ENCODE peak calls at places on chromosomes 13 and 19, in six cellular contexts. One of them, this sample, is unnamed.

GRCh38 chr19:10219678-10220077 is 11.5 kb downstream of the S1PR2 start:
- DNase-seq in left kidney: peak; percentile 67
- DNase-seq in Jurkat, Clone E6-1: no peak
- DNase-seq in upper lobe of left lung: no peak
- DNase-seq in foreskin fibroblast: peak; percentile 39
- DNase-seq in activated naive CD4-positive, alpha-beta T cell treated with anti-CD3 and anti-CD28 coated beads for 36 hours: peak; percentile 43
- DNase-seq in this sample: no peak

GRCh38 chr19:58054792-58055482 is 4.1 kb upstream of the ZNF135 start:
- DNase-seq in left kidney: peak; percentile 81
- DNase-seq in Jurkat, Clone E6-1: no peak
- DNase-seq in upper lobe of left lung: no peak
- DNase-seq in foreskin fibroblast: no peak
- DNase-seq in activated naive CD4-positive, alpha-beta T cell treated with anti-CD3 and anti-CD28 coated beads for 36 hours: no peak
- DNase-seq in this sample: no peak

GRCh38 chr13:95301135-95301946 is at the start of gene ABCC4:
- DNase-seq in left kidney: peak; percentile 88
- DNase-seq in Jurkat, Clone E6-1: peak; percentile 29
- DNase-seq in upper lobe of left lung: peak; percentile 78
- DNase-seq in foreskin fibroblast: peak; percentile 83
- DNase-seq in activated naive CD4-positive, alpha-beta T cell treated with anti-CD3 and anti-CD28 coated beads for 36 hours: peak; percentile 53
- DNase-seq in this sample: no peak

GRCh38 chr13:75145926-75146325 is 336.0 kb downstream of the TBC1D4 start:
- DNase-seq in left kidney: peak; percentile 57
- DNase-seq in Jurkat, Clone E6-1: no peak
- DNase-seq in upper lobe of left lung: no peak
- DNase-seq in foreskin fibroblast: no peak
- DNase-seq in activated naive CD4-positive, alpha-beta T cell treated with anti-CD3 and anti-CD28 coated beads for 36 hours: no peak
- DNase-seq in this sample: no peak

GRCh38 chr19:19514881-19515763 is at the start of gene TSSK6:
- DNase-seq in left kidney: no peak
- DNase-seq in Jurkat, Clone E6-1: no peak
- DNase-seq in upper lobe of left lung: no peak
- DNase-seq in foreskin fibroblast: no peak
- DNase-seq in activated naive CD4-positive, alpha-beta T cell treated with anti-CD3 and anti-CD28 coated beads for 36 hours: no peak
- DNase-seq in this sample: no peak

GRCh38 chr13:33079960-33080359 is 63.7 kb downstream of the KL start:
- DNase-seq in left kidney: no peak
- DNase-seq in Jurkat, Clone E6-1: no peak
- DNase-seq in upper lobe of left lung: no peak
- DNase-seq in foreskin fibroblast: no peak
- DNase-seq in activated naive CD4-positive, alpha-beta T cell treated with anti-CD3 and anti-CD28 coated beads for 36 hours: no peak
- DNase-seq in this sample: no peak

GRCh38 chr19:29622191-29623070 is 16.3 kb downstream of the POP4 start:
- DNase-seq in left kidney: peak; percentile 61
- DNase-seq in Jurkat, Clone E6-1: peak; percentile 11
- DNase-seq in upper lobe of left lung: no peak
- DNase-seq in foreskin fibroblast: no peak
- DNase-seq in activated naive CD4-positive, alpha-beta T cell treated with anti-CD3 and anti-CD28 coated beads for 36 hours: peak; percentile 23
- DNase-seq in this sample: peak; percentile 17

GRCh38 chr19:50607874-50608785 is 31.6 kb downstream of the SYT3 start:
- DNase-seq in left kidney: peak; percentile 98
- DNase-seq in Jurkat, Clone E6-1: peak; percentile 91
- DNase-seq in upper lobe of left lung: peak; percentile 89
- DNase-seq in foreskin fibroblast: peak; percentile 29
- DNase-seq in activated naive CD4-positive, alpha-beta T cell treated with anti-CD3 and anti-CD28 coated beads for 36 hours: peak; percentile 91
- DNase-seq in this sample: no peak

GRCh38 chr19:35267818-35268545 is 780 bp upstream of the USF2 start:
- DNase-seq in left kidney: peak; percentile 87
- DNase-seq in Jurkat, Clone E6-1: peak; percentile 37
- DNase-seq in upper lobe of left lung: peak; percentile 73
- DNase-seq in foreskin fibroblast: peak; percentile 71
- DNase-seq in activated naive CD4-positive, alpha-beta T cell treated with anti-CD3 and anti-CD28 coated beads for 36 hours: peak; percentile 65
- DNase-seq in this sample: peak; percentile 74

GRCh38 chr19:35438527-35438926 is 9.5 kb upstream of the FFAR2 start:
- DNase-seq in left kidney: no peak
- DNase-seq in Jurkat, Clone E6-1: no peak
- DNase-seq in upper lobe of left lung: no peak
- DNase-seq in foreskin fibroblast: no peak
- DNase-seq in activated naive CD4-positive, alpha-beta T cell treated with anti-CD3 and anti-CD28 coated beads for 36 hours: no peak
- DNase-seq in this sample: no peak

GRCh38 chr13:113084943-113085540 is 20.5 kb upstream of the F7 start:
- DNase-seq in left kidney: no peak
- DNase-seq in Jurkat, Clone E6-1: no peak
- DNase-seq in upper lobe of left lung: no peak
- DNase-seq in foreskin fibroblast: no peak
- DNase-seq in activated naive CD4-positive, alpha-beta T cell treated with anti-CD3 and anti-CD28 coated beads for 36 hours: no peak
- DNase-seq in this sample: no peak

GRCh38 chr13:39909634-39910033 is 254.2 kb downstream of the COG6 start:
- DNase-seq in left kidney: no peak
- DNase-seq in Jurkat, Clone E6-1: no peak
- DNase-seq in upper lobe of left lung: no peak
- DNase-seq in foreskin fibroblast: no peak
- DNase-seq in activated naive CD4-positive, alpha-beta T cell treated with anti-CD3 and anti-CD28 coated beads for 36 hours: no peak
- DNase-seq in this sample: no peak

GRCh38 chr19:33683881-33684549 is 62.3 kb downstream of the CHST8 start:
- DNase-seq in left kidney: peak; percentile 96
- DNase-seq in Jurkat, Clone E6-1: no peak
- DNase-seq in upper lobe of left lung: no peak
- DNase-seq in foreskin fibroblast: peak; percentile 18
- DNase-seq in activated naive CD4-positive, alpha-beta T cell treated with anti-CD3 and anti-CD28 coated beads for 36 hours: peak; percentile 31
- DNase-seq in this sample: peak; percentile 41

GRCh38 chr19:4086336-4086953 is 19.7 kb upstream of the ZBTB7A start:
- DNase-seq in left kidney: peak; percentile 78
- DNase-seq in Jurkat, Clone E6-1: no peak
- DNase-seq in upper lobe of left lung: no peak
- DNase-seq in foreskin fibroblast: no peak
- DNase-seq in activated naive CD4-positive, alpha-beta T cell treated with anti-CD3 and anti-CD28 coated beads for 36 hours: no peak
- DNase-seq in this sample: no peak

GRCh38 chr19:53906211-53907192 is 2.6 kb upstream of the CACNG7 start:
- DNase-seq in left kidney: no peak
- DNase-seq in Jurkat, Clone E6-1: no peak
- DNase-seq in upper lobe of left lung: peak; percentile 53
- DNase-seq in foreskin fibroblast: no peak
- DNase-seq in activated naive CD4-positive, alpha-beta T cell treated with anti-CD3 and anti-CD28 coated beads for 36 hours: peak; percentile 69
- DNase-seq in this sample: peak; percentile 26

GRCh38 chr13:74767031-74767430 is 632.8 kb upstream of the KLF12 start:
- DNase-seq in left kidney: no peak
- DNase-seq in Jurkat, Clone E6-1: no peak
- DNase-seq in upper lobe of left lung: no peak
- DNase-seq in foreskin fibroblast: peak; percentile 68
- DNase-seq in activated naive CD4-positive, alpha-beta T cell treated with anti-CD3 and anti-CD28 coated beads for 36 hours: no peak
- DNase-seq in this sample: no peak

GRCh38 chr13:25561842-25562241 is 190.1 kb downstream of the ATP8A2 start:
- DNase-seq in left kidney: no peak
- DNase-seq in Jurkat, Clone E6-1: no peak
- DNase-seq in upper lobe of left lung: no peak
- DNase-seq in foreskin fibroblast: no peak
- DNase-seq in activated naive CD4-positive, alpha-beta T cell treated with anti-CD3 and anti-CD28 coated beads for 36 hours: no peak
- DNase-seq in this sample: no peak

GRCh38 chr19:37855098-37855497 is 51.3 kb downstream of the WDR87 start:
- DNase-seq in left kidney: peak; percentile 95
- DNase-seq in Jurkat, Clone E6-1: no peak
- DNase-seq in upper lobe of left lung: peak; percentile 22
- DNase-seq in foreskin fibroblast: peak; percentile 23
- DNase-seq in activated naive CD4-positive, alpha-beta T cell treated with anti-CD3 and anti-CD28 coated beads for 36 hours: peak; percentile 14
- DNase-seq in this sample: no peak

GRCh38 chr19:40741527-40742390 is 8.5 kb downstream of the ACTMAP start:
- DNase-seq in left kidney: no peak
- DNase-seq in Jurkat, Clone E6-1: no peak
- DNase-seq in upper lobe of left lung: no peak
- DNase-seq in foreskin fibroblast: no peak
- DNase-seq in activated naive CD4-positive, alpha-beta T cell treated with anti-CD3 and anti-CD28 coated beads for 36 hours: no peak
- DNase-seq in this sample: no peak

GRCh38 chr19:56108447-56109195 is 12.5 kb downstream of the ZNF787 start:
- DNase-seq in left kidney: no peak
- DNase-seq in Jurkat, Clone E6-1: no peak
- DNase-seq in upper lobe of left lung: no peak
- DNase-seq in foreskin fibroblast: no peak
- DNase-seq in activated naive CD4-positive, alpha-beta T cell treated with anti-CD3 and anti-CD28 coated beads for 36 hours: no peak
- DNase-seq in this sample: no peak

This sample was measured in DND-41.